ENCODE peak calls at places on chromosomes 1 and 21, in five cellular contexts. S is PC-9, V is activated B cell treated with CpG ODN at 0.5 μM for 24 hours, Z is heart left ventricle, H is HFFc6. A is an unnamed sample.

GRCh38 chr1:83746234-83746633 is 252.7 kb downstream of the TTLL7 start:
- DNase-seq in V (no peak), Z (no peak), S (no peak), H (no peak), A (no peak)

GRCh38 chr1:187390157-187390556 is 561.4 kb downstream of the PLA2G4A start:
- DNase-seq in V (no peak), H (no peak), S (no peak), Z (no peak), A (no peak)

GRCh38 chr1:224407546-224408293 is 26.9 kb downstream of the WDR26 start:
- DNase-seq in H (no peak), Z (no peak), V (no peak), S (peak), A (no peak)

GRCh38 chr1:162941024-162941423 is 80.0 kb upstream of the CCDC190 start:
- DNase-seq in H (no peak), S (no peak), Z (no peak), V (no peak), A (no peak)

GRCh38 chr1:203268901-203269653 is 36.2 kb upstream of the BTG2 start:
- DNase-seq in V (no peak), Z (no peak), H (peak), S (peak), A (no peak)

GRCh38 chr21:44558695-44559094 is at the start of gene KRTAP10-3:
- DNase-seq in H (no peak), Z (no peak), S (no peak), V (no peak), A (no peak)

GRCh38 chr1:66460776-66461175 is 73.2 kb upstream of the SGIP1 start:
- DNase-seq in V (no peak), S (no peak), H (no peak), Z (no peak), A (no peak)

GRCh38 chr1:175195281-175195680 is 2.7 kb upstream of the KIAA0040 start:
- DNase-seq in H (no peak), S (no peak), Z (no peak), V (no peak), A (no peak)

GRCh38 chr1:155219592-155220031 is 11.1 kb downstream of the MTX1 start:
- DNase-seq in H (no peak), V (no peak), S (no peak), Z (no peak), A (no peak)

GRCh38 chr1:198829948-198830347 is 191.1 kb downstream of the PTPRC start:
- DNase-seq in Z (no peak), V (no peak), H (peak), S (no peak), A (no peak)

GRCh38 chr1:28449904-28450303 is 55.9 kb upstream of the RCC1 start:
- DNase-seq in H (no peak), S (peak), V (no peak), Z (no peak), A (no peak)

GRCh38 chr1:54227091-54227602 is 27.2 kb downstream of the MRPL37 start:
- DNase-seq in S (peak), H (no peak), Z (no peak), V (no peak), A (no peak)

GRCh38 chr1:152186556-152187285 is 27.7 kb upstream of the RPTN start:
- DNase-seq in Z (no peak), S (peak), H (no peak), V (no peak), A (no peak)
- TF ChIP-seq CTCF in Z (no peak), S (no peak), H (no peak), V (no peak), A (no peak)

GRCh38 chr1:114292194-114292593 is 138.5 kb upstream of the SYT6 start:
- DNase-seq in Z (no peak), S (no peak), V (no peak), H (no peak), A (no peak)
- TF ChIP-seq CTCF in Z (no peak), S (no peak), V (no peak), H (no peak), A (no peak)

GRCh38 chr1:77143529-77144121 is 75.6 kb downstream of the PIGK start:
- DNase-seq in H (no peak), Z (no peak), S (no peak), V (no peak), A (no peak)
- TF ChIP-seq CTCF in H (peak), Z (peak), S (peak), V (no peak), A (peak)

GRCh38 chr1:108570128-108570527 is 10.2 kb downstream of the EEIG2 start:
- DNase-seq in S (no peak), V (no peak), Z (no peak), H (no peak), A (no peak)
- TF ChIP-seq CTCF in S (peak), V (no peak), Z (peak), H (peak), A (peak)

GRCh38 chr1:236746785-236747184 is 48.3 kb upstream of the MTR start:
- DNase-seq in V (no peak), Z (peak), S (no peak), H (no peak), A (no peak)

GRCh38 chr1:236736761-236737160 is 50.5 kb downstream of the ACTN2 start:
- DNase-seq in Z (no peak), H (no peak), S (no peak), V (no peak), A (no peak)

GRCh38 chr1:236742421-236743160 is 52.5 kb upstream of the MTR start:
- DNase-seq in S (no peak), V (no peak), H (no peak), Z (no peak), A (no peak)

GRCh38 chr1:236744533-236744932 is 50.6 kb upstream of the MTR start:
- DNase-seq in S (no peak), Z (no peak), H (no peak), V (no peak), A (no peak)

GRCh38 chr1:236741757-236742156 is 53.3 kb upstream of the MTR start:
- DNase-seq in V (no peak), Z (no peak), H (no peak), S (no peak), A (no peak)
- TF ChIP-seq CTCF in V (no peak), Z (no peak), H (no peak), S (no peak), A (no peak)

A was measured in D721Med.